ENCODE peak calls at places on chromosome 1, in six cellular contexts. G is GM12892, Y is K562, S is GM12878, B is HepG2, F is H1. D is an unnamed sample.

GRCh38 chr1:17633654-17634053 is 94.2 kb downstream of the ARHGEF10L start:
- DNase-seq in G (no peak), Y (no peak), S (no peak), B (no peak), F (no peak), D (no peak)

GRCh38 chr1:12464627-12465056 is 153.4 kb downstream of the DHRS3 start:
- DNase-seq in G (no peak), Y (peak), S (no peak), B (no peak), F (no peak), D (no peak)

GRCh38 chr1:160131803-160132565 is 16.4 kb downstream of the ATP1A2 start:
- DNase-seq in G (no peak), Y (no peak), S (no peak), B (peak), F (no peak), D (no peak)

GRCh38 chr1:96843196-96843595 is 121.6 kb downstream of the PTBP2 start:
- DNase-seq in G (no peak), Y (no peak), S (no peak), B (no peak), F (no peak), D (no peak)

GRCh38 chr1:236129315-236129714 is 13.0 kb upstream of the GPR137B start:
- DNase-seq in G (no peak), Y (no peak), S (no peak), B (no peak), F (no peak), D (no peak)

GRCh38 chr1:197519741-197520334 is 251.8 kb downstream of the CRB1 start:
- DNase-seq in G (no peak), Y (peak), S (no peak), B (peak), F (no peak), D (no peak)

GRCh38 chr1:185069202-185069601 is 23.8 kb downstream of the RNF2 start:
- DNase-seq in G (no peak), Y (peak), S (no peak), B (peak), F (no peak), D (no peak)

GRCh38 chr1:188782220-188782841 is 1695.3 kb downstream of the BRINP3 start:
- DNase-seq in G (no peak), Y (peak), S (no peak), B (peak), F (peak), D (no peak)

GRCh38 chr1:98677288-98677687 is 15.8 kb downstream of the SNX7 start:
- DNase-seq in G (no peak), Y (no peak), S (no peak), B (no peak), F (no peak), D (no peak)

GRCh38 chr1:213783898-213784297 is 203.9 kb upstream of the PROX1 start:
- DNase-seq in G (no peak), Y (no peak), S (no peak), B (no peak), F (no peak), D (no peak)

GRCh38 chr1:115654125-115654524 is 12.4 kb downstream of the VANGL1 start:
- DNase-seq in G (no peak), Y (peak), S (no peak), B (no peak), F (no peak), D (no peak)

GRCh38 chr1:30751830-30752650 is 5.5 kb downstream of the LAPTM5 start:
- DNase-seq in G (no peak), Y (no peak), S (no peak), B (no peak), F (no peak), D (no peak)
- TF ChIP-seq POLR2AphosphoS5 in G (peak), Y (no peak), S (peak), B (no peak), F (no peak), D (no peak)

GRCh38 chr1:6282577-6283270 is 21.8 kb upstream of the GPR153 start:
- DNase-seq in G (no peak), Y (no peak), S (no peak), B (no peak), F (no peak), D (no peak)
- TF ChIP-seq POLR2A in G (no peak), Y (no peak), S (no peak), B (no peak), F (no peak), D (no peak)

GRCh38 chr1:170174395-170174794 is 28.6 kb downstream of the NTMT2 start:
- DNase-seq in G (no peak), Y (no peak), S (no peak), B (no peak), F (no peak), D (no peak)

GRCh38 chr1:170176772-170177171 is 31.0 kb downstream of the NTMT2 start:
- DNase-seq in G (no peak), Y (no peak), S (no peak), B (no peak), F (no peak), D (no peak)

GRCh38 chr1:170175032-170175431 is 29.3 kb downstream of the NTMT2 start:
- DNase-seq in G (no peak), Y (no peak), S (no peak), B (no peak), F (no peak), D (no peak)

DNA sequence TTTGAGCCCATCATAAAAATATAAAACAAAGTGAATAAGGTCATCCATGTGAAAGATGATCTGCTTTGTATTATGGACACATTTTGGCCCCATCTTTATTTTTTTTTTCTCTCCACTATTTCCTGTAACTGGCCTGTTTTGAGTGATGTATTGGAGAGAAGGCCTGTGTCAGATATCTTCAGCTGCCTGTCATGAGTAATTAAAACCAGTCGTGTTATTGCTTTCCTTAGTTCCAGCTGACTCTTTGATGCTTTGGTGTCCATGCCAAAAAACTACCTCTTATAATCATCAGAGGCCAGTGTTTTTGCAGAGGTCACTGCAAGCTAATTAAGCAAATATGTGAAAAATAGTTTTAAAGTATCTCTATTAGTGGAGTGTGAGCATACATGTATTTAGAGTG is 29.7 kb downstream of the NTMT2 start:
- DNase-seq in G (no peak), Y (no peak), S (no peak), B (no peak), F (no peak), D (no peak)
- TF ChIP-seq TAF1 in G (no peak), Y (no peak), S (no peak), B (no peak), F (no peak), D (no peak)

DNA sequence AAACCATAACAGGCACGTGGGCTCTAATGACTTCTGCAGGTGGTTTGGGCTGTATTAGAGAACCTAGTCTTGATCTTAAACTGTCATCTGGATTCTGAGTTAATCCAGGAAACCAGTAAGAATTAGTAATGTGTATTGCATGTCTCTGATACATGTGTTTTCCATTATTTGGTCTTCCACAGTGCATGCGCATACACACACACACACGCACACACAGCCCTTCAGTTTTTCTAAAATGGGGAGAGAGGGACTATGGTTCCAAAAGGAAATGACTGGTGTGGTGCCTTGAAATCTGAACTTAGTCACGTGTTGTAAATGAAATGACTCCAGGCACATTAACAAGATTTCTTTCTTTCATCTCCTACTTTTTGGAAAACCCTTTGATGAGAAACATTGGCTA is 67.6 kb downstream of the OLFML2B start:
- DNase-seq in G (no peak), Y (no peak), S (no peak), B (no peak), F (no peak), D (no peak)
- TF ChIP-seq POLR2AphosphoS5 in G (no peak), Y (no peak), S (no peak), B (no peak), F (no peak), D (no peak)

GRCh38 chr1:187384504-187384903 is 555.8 kb downstream of the PLA2G4A start:
- DNase-seq in G (no peak), Y (no peak), S (no peak), B (no peak), F (no peak), D (peak)
- TF ChIP-seq POLR2A in G (no peak), Y (no peak), S (no peak), B (no peak), F (no peak), D (no peak)